ENCODE peak calls at places on chromosomes 1 and 21, in six cellular contexts. One of them, this sample, is unnamed.

GRCh38 chr1:185045793-185046441 is 559 bp downstream of the RNF2 start:
- DNase-seq in SJSA1: peak
- DNase-seq in testis: peak
- DNase-seq in naive thymus-derived CD4-positive, alpha-beta T cell: peak
- DNase-seq in body of pancreas: peak
- DNase-seq in left lung: peak
- DNase-seq in this sample: no peak

GRCh38 chr1:202968895-202969295 is 1.8 kb upstream of the CYB5R1 start:
- DNase-seq in SJSA1: peak
- DNase-seq in naive thymus-derived CD4-positive, alpha-beta T cell: no peak
- DNase-seq in testis: peak
- DNase-seq in body of pancreas: peak
- DNase-seq in left lung: peak
- DNase-seq in this sample: no peak

GRCh38 chr1:37288900-37289299 is 185.5 kb upstream of the ZC3H12A start:
- DNase-seq in testis: no peak
- DNase-seq in SJSA1: no peak
- DNase-seq in body of pancreas: no peak
- DNase-seq in left lung: no peak
- DNase-seq in naive thymus-derived CD4-positive, alpha-beta T cell: no peak
- DNase-seq in this sample: no peak

GRCh38 chr1:3495776-3496745 is 41.6 kb downstream of the ARHGEF16 start:
- DNase-seq in body of pancreas: no peak
- DNase-seq in left lung: no peak
- DNase-seq in naive thymus-derived CD4-positive, alpha-beta T cell: no peak
- DNase-seq in SJSA1: peak
- DNase-seq in testis: no peak
- DNase-seq in this sample: no peak

GRCh38 chr1:164748253-164748899 is 189.4 kb downstream of the PBX1 start:
- DNase-seq in naive thymus-derived CD4-positive, alpha-beta T cell: no peak
- DNase-seq in body of pancreas: no peak
- DNase-seq in testis: peak
- DNase-seq in SJSA1: peak
- DNase-seq in left lung: no peak
- DNase-seq in this sample: no peak

GRCh38 chr21:39048064-39048463 is 135.2 kb downstream of the PSMG1 start:
- DNase-seq in testis: no peak
- DNase-seq in body of pancreas: no peak
- DNase-seq in naive thymus-derived CD4-positive, alpha-beta T cell: no peak
- DNase-seq in SJSA1: no peak
- DNase-seq in left lung: no peak
- DNase-seq in this sample: peak

GRCh38 chr1:39508857-39509305 is 17.4 kb downstream of the BMP8A start:
- DNase-seq in left lung: no peak
- DNase-seq in naive thymus-derived CD4-positive, alpha-beta T cell: no peak
- DNase-seq in SJSA1: no peak
- DNase-seq in testis: no peak
- DNase-seq in body of pancreas: no peak
- DNase-seq in this sample: no peak

GRCh38 chr1:208129057-208129456 is 115.1 kb downstream of the PLXNA2 start:
- DNase-seq in left lung: no peak
- DNase-seq in body of pancreas: no peak
- DNase-seq in naive thymus-derived CD4-positive, alpha-beta T cell: no peak
- DNase-seq in testis: no peak
- DNase-seq in SJSA1: no peak
- DNase-seq in this sample: no peak

GRCh38 chr1:107706181-107706580 is 258.8 kb downstream of the VAV3 start:
- DNase-seq in naive thymus-derived CD4-positive, alpha-beta T cell: no peak
- DNase-seq in left lung: no peak
- DNase-seq in body of pancreas: no peak
- DNase-seq in testis: no peak
- DNase-seq in SJSA1: no peak
- DNase-seq in this sample: no peak

GRCh38 chr1:230124187-230125128 is 57.4 kb downstream of the GALNT2 start:
- DNase-seq in SJSA1: no peak
- DNase-seq in body of pancreas: no peak
- DNase-seq in naive thymus-derived CD4-positive, alpha-beta T cell: no peak
- DNase-seq in left lung: no peak
- DNase-seq in testis: no peak
- DNase-seq in this sample: no peak

GRCh38 chr1:201882665-201883132 is 6.0 kb upstream of the SHISA4 start:
- DNase-seq in SJSA1: peak
- DNase-seq in left lung: peak
- DNase-seq in body of pancreas: no peak
- DNase-seq in naive thymus-derived CD4-positive, alpha-beta T cell: no peak
- DNase-seq in testis: peak
- DNase-seq in this sample: no peak

DNA sequence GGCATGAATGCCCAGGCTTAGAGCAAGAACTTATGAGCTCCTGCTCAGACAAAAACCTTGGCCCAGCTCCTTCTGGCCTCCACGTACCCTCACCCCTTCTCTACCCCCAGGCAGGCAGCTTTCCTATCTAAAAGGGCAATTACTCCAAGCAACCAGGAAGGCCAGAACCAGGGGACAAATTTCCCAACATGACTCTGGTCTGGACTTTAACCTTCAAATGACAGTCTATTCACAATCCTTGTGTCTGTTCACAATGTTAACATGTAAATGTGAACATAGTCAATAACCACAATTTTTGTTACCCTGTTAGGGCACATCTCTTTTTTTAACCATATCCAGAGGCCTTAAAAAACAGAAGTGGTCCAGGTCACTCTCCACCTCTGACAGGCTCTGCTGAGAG is 64.4 kb upstream of the LAPTM5 start:
- DNase-seq in testis: no peak
- DNase-seq in left lung: no peak
- DNase-seq in naive thymus-derived CD4-positive, alpha-beta T cell: no peak
- DNase-seq in SJSA1: no peak
- DNase-seq in body of pancreas: no peak
- DNase-seq in this sample: no peak
- H3K27ac ChIP-seq in testis: no peak
- H3K27ac ChIP-seq in left lung: no peak
- H3K27ac ChIP-seq in naive thymus-derived CD4-positive, alpha-beta T cell: no peak
- H3K27ac ChIP-seq in SJSA1: no peak
- H3K27ac ChIP-seq in body of pancreas: no peak
- H3K27ac ChIP-seq in this sample: no peak

DNA sequence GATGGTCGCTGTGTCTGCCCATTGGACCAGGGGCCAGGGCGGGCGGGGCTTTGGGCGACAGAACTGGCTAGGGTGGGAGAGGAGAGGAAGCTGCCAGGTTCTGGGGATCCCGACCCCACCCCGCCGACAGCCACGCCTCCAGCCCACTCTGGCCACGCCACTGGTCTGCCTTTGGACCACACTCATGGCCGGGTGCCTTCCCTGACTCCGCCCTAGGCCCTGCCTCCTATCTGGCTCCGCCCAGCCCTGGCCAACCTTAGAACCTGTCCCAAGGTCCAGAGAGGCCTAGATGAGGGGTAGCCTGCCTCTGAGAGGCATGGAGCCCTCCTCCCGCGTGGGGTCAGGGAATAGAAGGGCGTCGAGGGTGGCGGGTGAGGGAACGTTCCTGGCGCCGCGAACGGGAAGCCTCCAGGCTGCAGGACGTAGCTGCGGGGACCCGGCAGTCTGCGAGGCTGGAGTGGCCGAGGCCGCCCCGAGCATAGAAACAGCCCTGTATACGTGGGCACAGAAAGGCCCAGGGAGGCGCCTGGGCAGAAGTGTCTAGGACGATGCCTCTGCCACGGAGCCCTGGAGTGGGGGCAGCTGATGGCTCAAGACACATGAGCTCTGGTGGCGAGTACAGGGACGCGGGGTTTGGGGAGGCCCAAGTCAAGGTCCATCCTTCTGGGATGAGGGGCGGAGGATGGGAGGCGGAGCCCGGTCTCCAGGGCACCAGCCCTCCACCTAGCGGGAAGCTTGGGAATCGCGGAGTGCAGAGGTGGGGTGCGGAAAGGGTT is 11.5 kb upstream of the COL16A1 start:
- DNase-seq in testis: peak
- DNase-seq in body of pancreas: peak
- DNase-seq in left lung: peak
- DNase-seq in naive thymus-derived CD4-positive, alpha-beta T cell: no peak
- DNase-seq in SJSA1: peak
- DNase-seq in this sample: peak
- H3K27ac ChIP-seq in testis: peak
- H3K27ac ChIP-seq in body of pancreas: peak
- H3K27ac ChIP-seq in left lung: peak
- H3K27ac ChIP-seq in naive thymus-derived CD4-positive, alpha-beta T cell: no peak
- H3K27ac ChIP-seq in SJSA1: peak
- H3K27ac ChIP-seq in this sample: no peak

GRCh38 chr1:9558946-9559545 is 19.8 kb downstream of the SLC25A33 start:
- DNase-seq in left lung: no peak
- DNase-seq in naive thymus-derived CD4-positive, alpha-beta T cell: no peak
- DNase-seq in SJSA1: no peak
- DNase-seq in testis: no peak
- DNase-seq in body of pancreas: no peak
- DNase-seq in this sample: no peak
- H3K27ac ChIP-seq in left lung: no peak
- H3K27ac ChIP-seq in naive thymus-derived CD4-positive, alpha-beta T cell: peak
- H3K27ac ChIP-seq in SJSA1: no peak
- H3K27ac ChIP-seq in testis: no peak
- H3K27ac ChIP-seq in body of pancreas: no peak
- H3K27ac ChIP-seq in this sample: no peak

DNA sequence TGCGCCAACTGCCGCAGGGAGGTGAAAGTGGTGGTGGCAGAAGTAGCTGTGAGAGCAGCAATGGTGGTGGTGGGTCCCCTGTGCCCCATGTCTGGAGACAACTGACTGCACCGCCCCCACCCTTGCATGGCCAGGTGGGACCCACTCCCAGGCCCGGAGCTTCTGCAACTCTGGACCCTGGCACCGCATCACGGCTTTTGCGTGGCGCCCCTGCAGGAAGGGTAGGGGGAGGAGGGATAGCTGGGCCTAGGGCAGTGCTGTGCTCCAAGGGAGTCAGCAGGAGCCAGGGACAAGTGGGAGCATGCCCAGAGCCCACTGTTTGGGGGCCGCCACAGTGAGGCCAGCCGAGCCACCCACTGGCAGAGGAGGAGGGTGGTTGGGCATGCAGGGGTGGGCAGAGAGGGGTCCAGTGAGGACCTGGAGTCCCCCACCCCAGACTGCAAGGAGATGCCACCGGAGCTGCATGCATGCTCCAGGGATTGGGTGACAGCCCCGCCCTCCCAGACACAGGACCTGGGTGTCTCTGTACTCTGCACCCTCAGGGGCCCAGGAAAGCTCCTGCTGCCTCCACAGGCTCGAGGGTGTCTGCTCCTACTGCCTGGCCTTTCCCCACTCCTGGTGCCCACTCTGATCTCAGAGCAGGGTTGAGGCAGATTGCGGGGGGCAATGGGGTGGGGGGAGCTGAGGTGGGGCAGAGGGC is 9.8 kb upstream of the CTTNBP2NL start:
- DNase-seq in SJSA1: no peak
- DNase-seq in body of pancreas: no peak
- DNase-seq in testis: no peak
- DNase-seq in left lung: no peak
- DNase-seq in naive thymus-derived CD4-positive, alpha-beta T cell: no peak
- DNase-seq in this sample: no peak
- H3K27ac ChIP-seq in SJSA1: no peak
- H3K27ac ChIP-seq in body of pancreas: no peak
- H3K27ac ChIP-seq in testis: no peak
- H3K27ac ChIP-seq in left lung: no peak
- H3K27ac ChIP-seq in naive thymus-derived CD4-positive, alpha-beta T cell: no peak
- H3K27ac ChIP-seq in this sample: no peak

DNA sequence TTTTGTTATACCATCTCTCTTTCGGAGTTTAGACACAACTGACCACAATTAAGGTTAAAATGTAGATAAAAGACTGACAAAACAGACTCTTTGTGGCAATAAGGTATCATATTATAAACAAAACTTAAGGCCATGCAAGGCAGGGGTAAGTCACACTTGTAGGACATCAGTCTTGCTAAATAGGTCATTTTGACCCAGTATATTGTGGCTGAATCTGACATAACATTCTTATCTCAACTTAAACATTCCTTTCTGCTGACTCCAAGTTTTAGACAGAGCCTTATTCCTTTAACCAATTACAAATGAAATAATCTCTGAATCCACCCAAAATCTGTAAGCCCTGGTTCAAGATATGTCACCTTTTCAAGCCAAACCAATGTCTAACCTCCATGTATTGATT is 733.4 kb upstream of the B3GALT2 start:
- DNase-seq in testis: no peak
- DNase-seq in left lung: no peak
- DNase-seq in naive thymus-derived CD4-positive, alpha-beta T cell: no peak
- DNase-seq in SJSA1: no peak
- DNase-seq in body of pancreas: no peak
- DNase-seq in this sample: no peak
- H3K27ac ChIP-seq in testis: no peak
- H3K27ac ChIP-seq in left lung: no peak
- H3K27ac ChIP-seq in naive thymus-derived CD4-positive, alpha-beta T cell: no peak
- H3K27ac ChIP-seq in SJSA1: no peak
- H3K27ac ChIP-seq in body of pancreas: no peak
- H3K27ac ChIP-seq in this sample: no peak

DNA sequence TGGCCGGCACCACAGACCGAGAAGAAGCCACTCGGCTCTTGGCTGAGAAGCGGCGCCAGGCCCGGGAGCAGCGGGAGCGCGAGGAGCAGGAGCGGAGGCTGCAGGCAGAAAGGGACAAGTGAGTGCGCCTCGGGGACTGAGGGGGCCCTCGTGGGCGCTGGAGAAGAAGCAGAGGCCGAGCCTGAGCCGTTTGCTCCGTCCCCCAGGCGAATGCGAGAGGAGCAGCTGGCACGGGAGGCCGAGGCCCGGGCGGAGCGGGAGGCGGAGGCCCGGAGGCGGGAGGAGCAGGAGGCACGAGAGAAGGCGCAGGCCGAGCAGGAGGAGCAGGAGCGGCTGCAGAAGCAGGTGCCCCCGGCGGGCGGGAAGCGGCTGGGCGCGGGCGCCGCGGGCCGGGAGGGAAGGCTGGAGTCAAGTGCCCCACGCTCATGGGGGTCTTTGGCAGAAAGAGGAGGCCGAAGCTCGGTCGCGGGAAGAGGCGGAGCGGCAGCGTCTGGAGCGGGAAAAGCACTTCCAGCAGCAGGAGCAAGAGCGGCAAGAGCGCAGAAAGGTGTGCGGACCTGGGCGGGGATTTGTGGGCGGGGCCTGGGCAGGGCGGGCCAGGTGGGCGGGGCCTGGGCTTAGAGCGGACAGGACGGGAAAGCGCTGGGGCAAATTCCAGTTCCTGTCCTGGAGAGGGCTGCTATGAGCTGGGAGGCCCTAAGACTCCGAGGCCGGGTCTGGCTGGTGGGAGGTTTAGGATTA is 22.7 kb downstream of the MAP7D1 start:
- DNase-seq in body of pancreas: peak
- DNase-seq in SJSA1: no peak
- DNase-seq in left lung: peak
- DNase-seq in testis: peak
- DNase-seq in naive thymus-derived CD4-positive, alpha-beta T cell: no peak
- DNase-seq in this sample: no peak
- H3K27ac ChIP-seq in body of pancreas: peak
- H3K27ac ChIP-seq in SJSA1: no peak
- H3K27ac ChIP-seq in left lung: no peak
- H3K27ac ChIP-seq in testis: no peak
- H3K27ac ChIP-seq in naive thymus-derived CD4-positive, alpha-beta T cell: no peak
- H3K27ac ChIP-seq in this sample: no peak

DNA sequence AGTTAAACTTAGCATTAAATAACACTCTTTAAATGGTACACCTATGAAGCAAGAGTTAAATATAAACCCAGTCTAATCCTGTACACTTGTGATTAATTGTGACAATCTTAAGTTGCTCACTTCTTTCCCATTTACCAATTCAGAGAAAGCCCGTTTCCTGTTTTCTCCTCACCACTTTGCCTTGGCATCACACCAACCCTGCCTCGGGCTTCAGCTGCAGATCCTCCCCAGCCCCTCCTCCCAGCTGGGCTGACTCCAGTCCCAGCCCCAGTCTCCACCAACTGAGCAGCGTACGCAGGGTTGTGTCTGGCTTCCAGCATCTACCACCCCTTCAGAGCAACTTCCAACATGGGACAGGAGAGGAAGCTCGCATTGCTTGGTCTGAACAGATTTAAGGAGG is 4.1 kb downstream of the PYCR2 start:
- DNase-seq in naive thymus-derived CD4-positive, alpha-beta T cell: no peak
- DNase-seq in left lung: peak
- DNase-seq in testis: peak
- DNase-seq in SJSA1: no peak
- DNase-seq in body of pancreas: peak
- DNase-seq in this sample: no peak
- H3K27ac ChIP-seq in naive thymus-derived CD4-positive, alpha-beta T cell: peak
- H3K27ac ChIP-seq in left lung: peak
- H3K27ac ChIP-seq in testis: no peak
- H3K27ac ChIP-seq in SJSA1: no peak
- H3K27ac ChIP-seq in body of pancreas: peak
- H3K27ac ChIP-seq in this sample: no peak